ENCODE peak calls at places on chromosomes 7 and 10, in four cellular contexts. E, X, C and N are unnamed samples.

GRCh38 chr10:5951167-5951711 is 26.1 kb downstream of the IL15RA start:
- DNase-seq in E (peak), X (no peak), C (no peak), N (peak)

GRCh38 chr7:125526092-125526491 is 596.5 kb upstream of the POT1 start:
- DNase-seq in E (no peak), X (no peak), C (no peak), N (no peak)

GRCh38 chr7:94394058-94394398 is 667 bp upstream of the COL1A2 start:
- DNase-seq in E (no peak), X (no peak), C (no peak), N (no peak)

GRCh38 chr7:22445140-22445722 is 54.8 kb downstream of the STEAP1B start:
- DNase-seq in E (no peak), X (no peak), C (peak), N (peak)

GRCh38 chr7:867001-867405 is 9.4 kb upstream of the GET4 start:
- DNase-seq in E (no peak), X (no peak), C (no peak), N (peak)

GRCh38 chr10:46028584-46029570 is 1.5 kb downstream of the NCOA4 start:
- DNase-seq in E (peak), X (no peak), C (no peak), N (peak)

GRCh38 chr10:44853148-44853734 is 57.9 kb upstream of the TMEM72 start:
- DNase-seq in E (peak), X (no peak), C (no peak), N (no peak)

GRCh38 chr10:133191651-133192050 is 31.6 kb downstream of the KNDC1 start:
- DNase-seq in E (no peak), X (no peak), C (no peak), N (no peak)

GRCh38 chr7:37284805-37285211 is 163.9 kb downstream of the ELMO1 start:
- DNase-seq in E (peak), X (peak), C (no peak), N (peak)

GRCh38 chr10:7491230-7491629 is 80.4 kb upstream of the SFMBT2 start:
- DNase-seq in E (no peak), X (no peak), C (no peak), N (no peak)

GRCh38 chr7:2048531-2048930 is 184.2 kb downstream of the MAD1L1 start:
- DNase-seq in E (no peak), X (no peak), C (no peak), N (no peak)

GRCh38 chr7:103987455-103987854 is 2.0 kb downstream of the RELN start:
- DNase-seq in E (no peak), X (no peak), C (no peak), N (no peak)

GRCh38 chr7:91050677-91051076 is 213.6 kb upstream of the FZD1 start:
- DNase-seq in E (peak), X (no peak), C (no peak), N (no peak)

GRCh38 chr10:79193694-79194382 is 125.1 kb downstream of the ZMIZ1 start:
- DNase-seq in E (peak), X (no peak), C (no peak), N (no peak)

GRCh38 chr10:79190740-79191261 is 122.0 kb downstream of the ZMIZ1 start:
- DNase-seq in E (no peak), X (no peak), C (no peak), N (no peak)

GRCh38 chr10:79195091-79195923 is 126.5 kb downstream of the ZMIZ1 start:
- DNase-seq in E (peak), X (peak), C (peak), N (peak)

GRCh38 chr10:79191951-79192676 is 123.3 kb downstream of the ZMIZ1 start:
- DNase-seq in E (no peak), X (no peak), C (no peak), N (no peak)

GRCh38 chr10:79192677-79193003 is 123.9 kb downstream of the ZMIZ1 start:
- DNase-seq in E (no peak), X (no peak), C (no peak), N (no peak)
- TF ChIP-seq POLR2A in E (no peak), X (no peak), C (no peak), N (no peak)

DNA sequence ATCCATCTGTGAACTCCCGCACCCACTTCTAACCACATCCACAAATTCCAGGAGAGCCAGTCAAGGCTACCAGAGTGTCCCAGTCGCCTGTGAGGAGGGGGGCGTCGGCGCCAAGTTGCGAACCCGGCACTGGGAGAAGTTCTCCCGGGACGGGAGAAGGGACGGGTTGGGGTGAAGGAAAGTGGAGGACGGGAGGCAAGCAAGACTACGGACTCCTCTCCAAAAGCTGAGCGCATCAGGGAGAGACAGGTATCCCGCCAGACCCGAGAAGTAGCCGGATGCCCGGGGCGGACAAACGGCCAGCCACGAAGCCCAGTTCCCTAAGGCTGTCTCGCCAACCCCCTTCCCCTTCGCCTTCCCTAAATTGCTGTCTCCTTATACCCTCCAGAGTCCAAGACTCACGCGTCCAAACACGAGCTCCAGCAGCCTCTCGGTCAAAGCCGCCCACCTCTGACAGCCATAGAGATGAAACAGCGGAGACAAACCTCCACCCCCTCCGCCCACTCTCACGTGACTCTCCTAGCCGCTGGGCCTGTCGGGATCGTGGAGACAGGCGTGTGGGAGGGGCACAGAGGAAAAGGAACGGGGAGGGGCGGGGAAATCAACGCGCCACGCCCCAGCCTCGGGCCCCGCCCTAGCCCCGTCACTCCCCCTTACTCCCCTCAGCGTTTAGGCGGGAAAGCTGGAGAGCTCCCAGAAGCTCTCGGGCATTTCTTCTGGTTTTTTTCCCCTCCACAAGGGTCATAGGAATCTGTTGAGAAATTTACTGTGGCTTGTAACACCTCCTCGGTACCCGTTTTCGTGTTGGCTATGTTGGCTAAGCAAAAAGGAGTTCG is at the start of gene MICU1:
- DNase-seq in E (peak), X (peak), C (peak), N (peak)
- TF ChIP-seq POLR2A in E (peak), X (peak), C (peak), N (peak)

GRCh38 chr10:12195603-12196506 is at the start of the genes CDC123 and NUDT5:
- DNase-seq in E (peak), X (peak), C (peak), N (peak)
- TF ChIP-seq POLR2A in E (peak), X (peak), C (no peak), N (peak)

GRCh38 chr10:110506448-110506847 is 8.7 kb downstream of the DUSP5 start:
- DNase-seq in E (no peak), X (no peak), C (no peak), N (no peak)

GRCh38 chr10:110505130-110505815 is 7.6 kb downstream of the DUSP5 start:
- DNase-seq in E (no peak), X (no peak), C (no peak), N (no peak)

GRCh38 chr10:110508389-110508788 is 10.7 kb downstream of the DUSP5 start:
- DNase-seq in E (no peak), X (no peak), C (no peak), N (no peak)

GRCh38 chr10:110508806-110509544 is 11.3 kb downstream of the DUSP5 start:
- DNase-seq in E (peak), X (no peak), C (no peak), N (no peak)

DNA sequence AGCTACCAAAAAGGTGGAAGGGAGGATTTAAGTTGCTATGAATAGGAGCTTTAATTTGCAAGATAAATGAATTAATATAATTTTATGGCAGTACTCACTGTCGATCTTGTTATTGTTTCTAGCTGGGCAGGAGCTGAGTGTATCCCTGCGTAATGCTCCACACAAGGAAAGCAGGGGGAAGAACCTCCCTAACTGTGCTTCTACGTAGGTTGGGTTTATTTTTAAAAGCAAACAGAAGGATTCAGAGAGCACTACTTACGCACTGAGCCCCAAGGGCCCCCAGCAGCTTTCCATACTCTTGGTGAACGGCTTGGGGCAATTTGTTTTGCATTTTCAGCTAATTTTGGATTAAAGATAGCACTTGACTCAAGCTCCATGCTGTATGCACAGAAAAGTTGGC is 9.6 kb downstream of the DUSP5 start:
- DNase-seq in E (no peak), X (no peak), C (no peak), N (no peak)
- TF ChIP-seq POLR2A in E (no peak), X (no peak), C (no peak), N (no peak)

DNA sequence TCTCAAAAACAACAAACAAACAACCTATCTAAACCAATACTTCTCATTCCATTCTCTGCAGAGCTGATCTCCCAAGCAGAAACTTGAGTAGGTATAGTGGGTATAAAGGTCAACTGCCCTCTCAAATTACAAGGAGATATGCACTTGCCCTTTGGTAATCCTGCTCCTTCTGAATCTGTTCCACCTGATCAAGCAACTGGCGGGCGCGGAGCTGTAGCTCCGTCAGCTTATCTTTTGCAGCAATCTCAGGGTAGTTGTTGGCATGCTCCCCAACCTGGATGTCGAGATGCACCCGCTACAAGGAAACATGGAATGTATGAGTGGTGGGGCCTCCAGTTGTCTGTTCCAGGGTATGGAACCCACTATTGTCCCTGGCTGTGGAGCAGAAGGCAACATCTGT is 1.1 kb downstream of the TMED4 start:
- DNase-seq in E (no peak), X (no peak), C (no peak), N (no peak)
- TF ChIP-seq POLR2A in E (no peak), X (no peak), C (no peak), N (no peak)

GRCh38 chr10:73591935-73592699 is 975 bp upstream of the USP54 start:
- DNase-seq in E (peak), X (no peak), C (no peak), N (peak)

GRCh38 chr10:73593110-73593509 is 2.0 kb upstream of the USP54 start:
- DNase-seq in E (no peak), X (no peak), C (no peak), N (no peak)

GRCh38 chr10:73591578-73591902 is 398 bp upstream of the USP54 start:
- DNase-seq in E (no peak), X (no peak), C (no peak), N (no peak)

GRCh38 chr10:73589538-73590126 is 1.5 kb downstream of the USP54 start:
- DNase-seq in E (no peak), X (no peak), C (no peak), N (no peak)

DNA sequence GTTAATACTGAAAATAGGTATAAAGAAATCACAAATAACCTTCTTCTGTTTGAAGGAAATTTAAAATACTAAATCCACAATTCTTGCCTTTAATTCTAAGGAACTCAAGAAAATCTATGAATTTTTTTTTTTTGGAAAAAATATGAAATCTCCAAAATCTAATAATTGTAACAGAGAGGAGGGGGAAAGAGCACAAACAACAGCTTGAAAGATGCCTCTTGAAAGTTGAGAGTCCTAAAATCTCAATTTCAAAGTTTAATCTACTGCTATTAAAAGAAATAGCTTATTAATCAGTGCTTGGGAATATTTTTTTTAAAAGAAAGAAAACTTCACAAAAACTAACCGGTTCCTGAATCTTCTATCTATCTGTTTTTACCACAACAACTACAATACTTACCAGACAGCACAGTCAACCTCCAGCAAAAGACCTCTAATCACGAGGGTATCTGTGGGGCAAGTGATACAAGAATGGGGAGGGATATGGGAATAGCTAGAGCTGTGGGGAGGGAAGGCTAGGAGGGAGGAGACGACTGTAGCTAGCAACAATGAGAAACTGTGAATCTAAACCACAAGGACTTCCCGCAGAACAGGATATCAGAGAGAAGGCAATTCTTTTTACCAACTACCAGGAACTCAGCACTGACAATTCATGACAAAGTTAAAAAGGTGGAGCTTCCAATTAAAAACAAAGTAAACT is at the start of gene USP54:
- DNase-seq in E (peak), X (no peak), C (no peak), N (peak)
- TF ChIP-seq POLR2A in E (no peak), X (no peak), C (no peak), N (no peak)

DNA sequence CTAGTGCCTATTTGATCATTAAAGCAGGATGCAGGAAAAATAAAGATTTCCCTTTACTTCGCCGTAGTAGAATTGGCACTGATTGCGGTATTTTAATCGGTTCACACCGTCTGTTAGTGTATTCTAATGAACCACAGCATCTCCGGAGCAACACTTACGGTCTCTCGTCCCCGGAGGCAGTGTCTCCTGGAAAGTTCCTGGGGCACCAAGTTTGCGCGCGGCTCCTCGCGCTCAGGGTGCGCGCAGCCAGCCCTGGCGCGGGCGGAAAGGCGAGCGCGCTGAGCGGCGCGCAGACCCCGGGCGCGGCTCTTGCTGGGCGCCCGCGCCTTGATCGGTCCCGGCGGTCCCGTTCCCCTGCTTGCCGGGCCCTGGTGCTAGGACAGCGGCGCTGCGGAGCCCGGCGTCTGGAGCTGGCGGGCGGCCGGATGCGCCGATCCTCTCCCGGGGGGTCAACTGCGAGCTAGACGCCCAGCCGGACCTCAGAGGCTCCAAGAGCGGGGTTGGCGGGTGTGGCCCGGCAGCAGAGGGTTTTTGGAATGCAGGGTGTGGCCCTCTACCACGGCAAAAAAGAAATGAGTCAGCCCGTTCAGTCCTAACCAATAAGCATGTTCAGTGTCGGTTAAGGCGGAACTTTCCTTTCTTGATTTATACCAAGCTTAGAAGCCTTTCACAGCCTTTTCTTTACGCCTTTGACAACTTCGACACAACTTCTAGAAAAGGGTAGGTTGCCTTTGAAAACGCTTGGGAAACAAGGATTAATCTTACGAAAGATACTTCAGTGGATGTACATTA is 166.8 kb upstream of the ASAH2 start:
- DNase-seq in E (peak), X (peak), C (peak), N (peak)
- TF ChIP-seq POLR2A in E (no peak), X (peak), C (no peak), N (peak)

DNA sequence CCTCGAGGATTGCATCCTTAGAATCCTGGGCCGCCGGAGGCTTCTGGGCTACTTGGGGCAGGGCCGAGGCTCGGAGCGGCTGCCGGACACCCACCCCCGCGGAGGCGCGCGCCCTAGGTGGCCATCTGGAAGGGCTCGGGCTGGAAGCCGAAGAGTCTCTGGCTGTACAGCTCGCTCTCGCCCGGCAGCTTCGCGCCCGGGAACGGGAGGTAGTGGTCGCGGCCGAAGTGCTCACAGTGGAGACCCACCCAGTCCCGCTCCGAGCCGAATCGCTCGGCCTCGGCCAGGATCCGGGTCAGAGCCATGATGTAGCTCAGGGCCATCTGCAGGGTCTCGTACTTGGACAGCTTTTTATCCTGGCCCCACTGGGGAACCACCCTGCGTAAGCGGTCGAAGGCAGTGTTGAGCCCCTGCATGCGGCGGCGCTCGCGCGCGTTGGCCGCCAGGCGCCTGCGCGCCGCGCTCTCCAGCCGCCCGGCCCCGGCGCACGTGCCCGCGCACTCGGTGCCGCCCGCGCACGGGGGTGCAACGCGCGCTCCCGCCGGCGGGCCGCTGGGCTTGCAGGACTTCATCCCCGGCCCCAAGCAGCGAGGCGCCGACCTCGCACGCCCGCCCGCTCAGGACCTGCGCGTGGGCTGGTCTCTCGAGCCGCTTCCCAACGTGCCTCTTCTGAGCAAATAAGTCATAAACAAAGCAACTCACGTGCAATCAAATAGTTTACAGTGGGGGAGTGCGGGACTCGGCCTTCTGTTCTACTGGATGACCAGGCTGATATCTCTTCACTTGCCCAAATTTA is 609 bp downstream of the ATOH7 start:
- DNase-seq in E (peak), X (peak), C (no peak), N (peak)
- TF ChIP-seq POLR2A in E (no peak), X (no peak), C (no peak), N (no peak)

GRCh38 chr7:47454066-47454950 is 127.6 kb downstream of the TNS3 start:
- DNase-seq in E (no peak), X (no peak), C (no peak), N (no peak)

GRCh38 chr7:47452715-47453092 is 129.2 kb downstream of the TNS3 start:
- DNase-seq in E (no peak), X (no peak), C (no peak), N (no peak)

GRCh38 chr7:47452295-47452694 is 129.6 kb downstream of the TNS3 start:
- DNase-seq in E (no peak), X (no peak), C (no peak), N (no peak)

GRCh38 chr7:47451851-47452205 is 130.1 kb downstream of the TNS3 start:
- DNase-seq in E (no peak), X (no peak), C (no peak), N (no peak)

GRCh38 chr7:47453093-47454056 is 128.5 kb downstream of the TNS3 start:
- DNase-seq in E (peak), X (no peak), C (no peak), N (peak)
- TF ChIP-seq POLR2A in E (no peak), X (no peak), C (no peak), N (no peak)